ENCODE peak calls at places on chromosome 13, in eight cellular contexts. One of them, this sample, is unnamed.

GRCh38 chr13:29457299-29457698 is 138.2 kb downstream of the SLC7A1 start:
- DNase-seq in LoVo: peak
- DNase-seq in hippocampal formation: no peak
- DNase-seq in NCI-H345: no peak
- DNase-seq in type B pancreatic cell: no peak
- DNase-seq in NCI-H69: no peak
- DNase-seq in HAP-1: no peak
- DNase-seq in AG09319: no peak
- DNase-seq in this sample: peak

GRCh38 chr13:102769679-102770078 is 3.9 kb downstream of the TEX30 start:
- DNase-seq in LoVo: no peak
- DNase-seq in hippocampal formation: no peak
- DNase-seq in NCI-H345: no peak
- DNase-seq in type B pancreatic cell: no peak
- DNase-seq in NCI-H69: no peak
- DNase-seq in HAP-1: no peak
- DNase-seq in AG09319: no peak
- DNase-seq in this sample: no peak

GRCh38 chr13:27280841-27281240 is 10.2 kb downstream of the RASL11A start:
- DNase-seq in LoVo: no peak
- DNase-seq in hippocampal formation: no peak
- DNase-seq in NCI-H345: no peak
- DNase-seq in type B pancreatic cell: no peak
- DNase-seq in NCI-H69: no peak
- DNase-seq in HAP-1: no peak
- DNase-seq in AG09319: no peak
- DNase-seq in this sample: no peak

GRCh38 chr13:114311908-114312307 is 2.4 kb upstream of the CHAMP1 start:
- DNase-seq in LoVo: no peak
- DNase-seq in hippocampal formation: no peak
- DNase-seq in NCI-H345: no peak
- DNase-seq in type B pancreatic cell: no peak
- DNase-seq in NCI-H69: peak
- DNase-seq in HAP-1: no peak
- DNase-seq in AG09319: no peak
- DNase-seq in this sample: no peak

GRCh38 chr13:81058211-81058915 is 717.4 kb upstream of the SPRY2 start:
- DNase-seq in LoVo: no peak
- DNase-seq in hippocampal formation: no peak
- DNase-seq in NCI-H345: no peak
- DNase-seq in type B pancreatic cell: no peak
- DNase-seq in NCI-H69: no peak
- DNase-seq in HAP-1: no peak
- DNase-seq in AG09319: no peak
- DNase-seq in this sample: no peak

GRCh38 chr13:75704942-75705320 is 68.8 kb downstream of the LMO7 start:
- DNase-seq in LoVo: peak
- DNase-seq in hippocampal formation: no peak
- DNase-seq in NCI-H345: peak
- DNase-seq in type B pancreatic cell: no peak
- DNase-seq in NCI-H69: peak
- DNase-seq in HAP-1: peak
- DNase-seq in AG09319: no peak
- DNase-seq in this sample: no peak

GRCh38 chr13:49620170-49620621 is 8.1 kb upstream of the ARL11 start:
- DNase-seq in LoVo: no peak
- DNase-seq in hippocampal formation: no peak
- DNase-seq in NCI-H345: no peak
- DNase-seq in type B pancreatic cell: no peak
- DNase-seq in NCI-H69: peak
- DNase-seq in HAP-1: no peak
- DNase-seq in AG09319: no peak
- DNase-seq in this sample: no peak

GRCh38 chr13:109730832-109731335 is 55.5 kb downstream of the IRS2 start:
- DNase-seq in LoVo: no peak
- DNase-seq in hippocampal formation: no peak
- DNase-seq in NCI-H345: no peak
- DNase-seq in type B pancreatic cell: no peak
- DNase-seq in NCI-H69: no peak
- DNase-seq in HAP-1: no peak
- DNase-seq in AG09319: no peak
- DNase-seq in this sample: no peak

GRCh38 chr13:65679240-65679639 is 1550.9 kb downstream of the PCDH9 start:
- DNase-seq in LoVo: no peak
- DNase-seq in hippocampal formation: no peak
- DNase-seq in NCI-H345: no peak
- DNase-seq in type B pancreatic cell: no peak
- DNase-seq in NCI-H69: peak
- DNase-seq in HAP-1: no peak
- DNase-seq in AG09319: no peak
- DNase-seq in this sample: no peak

GRCh38 chr13:77460195-77460594 is 75.3 kb upstream of the SCEL start:
- DNase-seq in LoVo: no peak
- DNase-seq in hippocampal formation: no peak
- DNase-seq in NCI-H345: no peak
- DNase-seq in type B pancreatic cell: no peak
- DNase-seq in NCI-H69: no peak
- DNase-seq in HAP-1: no peak
- DNase-seq in AG09319: no peak
- DNase-seq in this sample: no peak

GRCh38 chr13:30453727-30454126 is 12.0 kb downstream of the HMGB1 start:
- DNase-seq in LoVo: no peak
- DNase-seq in hippocampal formation: no peak
- DNase-seq in NCI-H345: no peak
- DNase-seq in type B pancreatic cell: no peak
- DNase-seq in NCI-H69: no peak
- DNase-seq in HAP-1: no peak
- DNase-seq in AG09319: no peak
- DNase-seq in this sample: no peak

GRCh38 chr13:96984061-96984508 is 10.2 kb downstream of the OXGR1 start:
- DNase-seq in LoVo: peak
- DNase-seq in hippocampal formation: no peak
- DNase-seq in NCI-H345: peak
- DNase-seq in type B pancreatic cell: no peak
- DNase-seq in NCI-H69: peak
- DNase-seq in HAP-1: peak
- DNase-seq in AG09319: no peak
- DNase-seq in this sample: no peak